ENCODE peak calls at places on chromosomes 5 and 9, in ten cellular contexts. L, E, G, U, W, Y, D, T, I and N are unnamed samples. For H3K4me1, the result is how much of the 10 kb centered on the place peaks cover.

GRCh38 chr5:98768160-98769005 is 5.1 kb upstream of the RGMB start:
- DNase-seq in L (peak), D (peak), I (peak), E (peak), U (no peak), Y (peak), W (peak), G (peak), T (no peak), N (peak)

GRCh38 chr5:59418766-59419165 is 474.8 kb downstream of the PDE4D start:
- DNase-seq in L (peak), W (no peak), I (no peak), T (no peak), G (no peak), D (no peak), E (no peak), U (no peak), Y (no peak), N (no peak)

GRCh38 chr5:146185161-146185560 is 2.7 kb upstream of the LARS1 start:
- DNase-seq in D (no peak), E (no peak), W (no peak), T (no peak), I (peak), U (no peak), Y (no peak), L (no peak), G (no peak), N (no peak)

GRCh38 chr5:149383399-149383798 is 4.3 kb upstream of the IL17B start:
- DNase-seq in L (peak), W (peak), Y (no peak), I (no peak), T (no peak), D (no peak), G (no peak), U (no peak), E (peak), N (peak)

GRCh38 chr5:135745897-135746500 is 88.5 kb upstream of the SLC25A48 start:
- DNase-seq in D (no peak), U (no peak), E (no peak), W (no peak), Y (no peak), G (no peak), T (no peak), L (no peak), I (no peak), N (no peak)

GRCh38 chr5:22070151-22070550 is 783.0 kb downstream of the CDH12 start:
- DNase-seq in U (no peak), G (no peak), L (no peak), Y (peak), E (no peak), W (no peak), D (no peak), I (no peak), T (no peak), N (no peak)

GRCh38 chr5:52943285-52943684 is 45.9 kb upstream of the ITGA2 start:
- DNase-seq in L (no peak), I (no peak), T (no peak), Y (no peak), D (no peak), G (peak), E (no peak), U (no peak), W (no peak), N (no peak)

GRCh38 chr9:109742759-109743388 is 37.1 kb upstream of the PALM2AKAP2 start:
- DNase-seq in U (no peak), Y (no peak), L (no peak), G (no peak), W (no peak), E (no peak), D (peak), I (no peak), T (no peak), N (no peak)

GRCh38 chr5:106875591-106876297 is 795.0 kb downstream of the EFNA5 start:
- DNase-seq in E (no peak), W (no peak), T (no peak), D (peak), L (no peak), Y (no peak), G (peak), U (no peak), I (peak), N (peak)

GRCh38 chr5:164002214-164002613 is 496.8 kb downstream of the MAT2B start:
- DNase-seq in L (no peak), E (no peak), G (no peak), Y (no peak), T (no peak), W (no peak), U (no peak), I (no peak), D (no peak), N (no peak)

GRCh38 chr5:31763399-31763798 is 124.5 kb downstream of the PDZD2 start:
- DNase-seq in T (no peak), E (no peak), L (no peak), W (no peak), Y (no peak), I (no peak), U (no peak), D (no peak), G (no peak), N (no peak)

GRCh38 chr5:103139264-103139865 is 19.3 kb downstream of the PPIP5K2 start:
- DNase-seq in L (peak), D (peak), U (no peak), W (peak), G (peak), E (peak), Y (peak), T (peak), I (peak), N (peak)

GRCh38 chr5:179865471-179866240 is 7.0 kb upstream of the MRNIP start:
- DNase-seq in U (no peak), I (no peak), G (no peak), E (no peak), W (no peak), Y (no peak), T (no peak), L (no peak), D (no peak), N (no peak)

GRCh38 chr9:37542488-37542887 is 33.7 kb downstream of the FBXO10 start:
- DNase-seq in T (no peak), W (no peak), L (no peak), I (no peak), D (no peak), Y (no peak), G (no peak), U (no peak), E (no peak), N (no peak)

GRCh38 chr5:36888303-36888702 is 11.7 kb downstream of the NIPBL start:
- DNase-seq in I (no peak), E (no peak), D (no peak), L (no peak), U (no peak), G (no peak), W (no peak), T (no peak), Y (no peak), N (no peak)

GRCh38 chr5:36887532-36887931 is 11.0 kb downstream of the NIPBL start:
- DNase-seq in T (no peak), U (no peak), Y (no peak), L (no peak), I (no peak), G (no peak), D (no peak), E (no peak), W (no peak), N (no peak)

GRCh38 chr5:36891266-36891665 is 14.7 kb downstream of the NIPBL start:
- DNase-seq in T (no peak), W (no peak), I (no peak), E (no peak), D (no peak), U (no peak), G (no peak), Y (no peak), L (no peak), N (no peak)

GRCh38 chr5:36886791-36887190 is 10.2 kb downstream of the NIPBL start:
- DNase-seq in L (no peak), G (no peak), T (no peak), Y (no peak), D (no peak), W (no peak), I (no peak), E (no peak), U (no peak), N (no peak)

DNA sequence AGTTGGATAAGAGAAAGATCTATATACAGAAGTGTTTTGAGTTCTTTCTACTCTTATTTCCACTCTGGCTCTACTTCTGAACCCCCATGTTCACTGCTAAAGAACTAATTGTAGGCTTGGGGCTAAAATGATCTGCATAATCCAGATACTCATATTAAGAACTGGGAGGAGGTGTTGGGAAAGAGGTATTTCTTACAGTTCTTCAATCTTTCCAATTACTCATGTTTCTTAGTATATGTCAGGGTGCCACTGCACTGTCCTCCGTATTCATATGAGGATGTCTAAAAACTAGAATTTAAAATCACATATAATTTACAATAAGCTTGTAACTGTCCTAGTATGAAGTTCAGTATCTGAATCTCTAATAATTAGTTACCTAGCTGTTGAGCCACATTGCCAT is 12.7 kb downstream of the NIPBL start:
- DNase-seq in D (no peak), U (no peak), T (no peak), I (no peak), L (no peak), G (no peak), Y (no peak), E (no peak), W (no peak), N (no peak)
- H3K4me1 ChIP-seq in D (under half), U (under half), T (under half), I (under half), L (under half), G (under half), Y (under half), E (under half), W (under half), N (under half)

GRCh38 chr5:142364251-142365145 is 39.7 kb upstream of the SPRY4 start:
- DNase-seq in W (peak), D (peak), U (peak), I (no peak), T (no peak), Y (no peak), L (peak), E (peak), G (no peak), N (peak)
- TF ChIP-seq POLR2A in W (no peak), D (peak), U (no peak), I (no peak), T (no peak), Y (no peak), L (no peak), E (no peak), G (no peak), N (peak)

GRCh38 chr5:80245986-80246781 is 9.7 kb downstream of the SERINC5 start:
- DNase-seq in Y (no peak), I (peak), T (no peak), W (no peak), D (no peak), E (no peak), G (peak), U (no peak), L (no peak), N (no peak)
- H3K4me3 ChIP-seq in Y (no peak), I (no peak), T (no peak), W (no peak), D (no peak), E (no peak), G (no peak), U (no peak), L (no peak), N (no peak)

DNA sequence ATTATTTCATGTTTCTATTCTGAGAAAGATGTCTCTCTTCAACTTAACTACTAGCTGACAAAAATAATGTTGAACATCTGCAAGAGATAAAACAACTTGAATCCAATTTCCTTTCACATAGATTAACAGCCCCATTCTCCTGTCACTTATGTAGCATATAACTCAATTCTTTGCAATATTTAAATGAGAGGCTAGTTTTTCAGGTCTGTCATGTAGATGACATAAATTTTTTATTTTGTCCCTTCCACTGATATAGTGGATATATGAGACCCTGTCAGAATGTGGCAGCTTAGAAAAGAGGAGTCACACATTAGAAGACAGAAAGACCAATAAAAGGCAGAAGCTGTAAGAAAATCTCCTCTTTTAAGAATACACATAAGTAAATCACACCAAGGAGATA is 239.1 kb upstream of the KIF2A start:
- DNase-seq in G (no peak), T (no peak), E (no peak), Y (no peak), W (no peak), D (no peak), U (no peak), L (no peak), I (no peak), N (no peak)
- H3K4me1 ChIP-seq in G (under half), T (under half), E (under half), Y (under half), W (under half), D (under half), U (under half), L (under half), I (under half), N (under half)

DNA sequence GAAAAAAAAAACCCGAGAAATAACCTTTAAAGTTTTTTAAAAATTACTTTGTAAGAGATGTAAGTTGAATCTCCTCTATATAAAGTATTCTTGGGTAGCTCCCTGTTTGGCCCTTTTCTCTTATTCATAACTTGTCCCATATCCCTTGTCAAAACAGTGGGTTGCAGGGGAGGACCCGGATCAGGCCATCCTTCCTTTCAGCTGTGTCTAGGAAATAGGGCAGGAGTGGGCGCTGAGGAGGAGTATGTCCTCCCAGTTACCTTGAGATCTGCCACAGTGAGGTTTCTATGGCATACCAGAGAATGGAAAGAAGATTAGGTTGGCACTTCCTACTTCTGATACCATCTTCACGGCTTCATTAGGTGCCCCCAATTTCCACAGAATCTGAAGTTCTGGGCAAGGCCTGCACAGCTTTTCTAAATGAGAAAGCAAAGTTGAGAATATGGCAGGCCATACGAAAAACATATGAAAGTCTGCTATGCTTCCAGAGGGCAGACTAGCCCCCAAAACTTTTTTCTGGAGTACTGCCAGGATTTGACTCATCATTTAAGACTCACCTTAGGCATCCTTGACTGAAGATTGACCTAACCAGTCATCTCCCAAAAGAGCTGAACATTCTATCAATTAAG is 20.3 kb downstream of the MEF2C start:
- DNase-seq in D (no peak), E (no peak), T (no peak), L (no peak), W (no peak), U (no peak), Y (no peak), G (no peak), I (no peak), N (no peak)
- TF ChIP-seq POLR2A in D (no peak), E (no peak), T (no peak), L (no peak), W (no peak), U (no peak), Y (no peak), G (no peak), I (no peak), N (no peak)

GRCh38 chr9:100397867-100398266 is 29.1 kb upstream of the MSANTD3 start:
- DNase-seq in G (no peak), I (no peak), U (no peak), T (no peak), D (no peak), L (no peak), Y (no peak), E (no peak), W (no peak), N (no peak)

GRCh38 chr9:100396769-100397168 is 30.2 kb upstream of the MSANTD3 start:
- DNase-seq in L (no peak), U (no peak), D (no peak), Y (no peak), T (no peak), E (no peak), I (no peak), G (no peak), W (no peak), N (no peak)

GRCh38 chr9:100406962-100407361 is 20.0 kb upstream of the MSANTD3 start:
- DNase-seq in U (no peak), T (no peak), D (no peak), I (no peak), W (no peak), Y (no peak), E (no peak), G (no peak), L (no peak), N (no peak)

DNA sequence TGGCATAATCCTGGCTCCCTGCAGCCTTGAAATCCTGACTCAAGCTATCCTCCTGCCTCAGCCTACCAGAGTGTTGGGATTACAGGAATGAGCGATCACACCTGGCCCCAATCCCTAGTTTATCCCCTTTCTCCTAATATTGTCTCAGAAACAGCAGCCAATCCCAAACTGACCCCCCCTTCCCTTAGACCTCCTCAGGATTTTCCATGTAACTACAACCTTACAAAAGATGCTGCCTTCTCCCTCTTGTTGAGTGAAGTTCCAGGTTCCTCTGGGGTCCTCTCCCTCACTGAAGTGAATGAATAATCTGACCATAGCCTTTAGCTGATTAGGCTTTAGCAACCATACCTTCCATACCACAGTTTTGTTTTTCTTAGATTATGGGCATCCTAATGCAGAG is 25.9 kb upstream of the MSANTD3 start:
- DNase-seq in U (no peak), L (no peak), D (no peak), T (no peak), W (no peak), I (no peak), E (no peak), Y (no peak), G (no peak), N (no peak)
- H3K4me3 ChIP-seq in U (no peak), L (no peak), D (no peak), T (no peak), W (no peak), I (no peak), E (no peak), Y (no peak), G (no peak), N (no peak)

DNA sequence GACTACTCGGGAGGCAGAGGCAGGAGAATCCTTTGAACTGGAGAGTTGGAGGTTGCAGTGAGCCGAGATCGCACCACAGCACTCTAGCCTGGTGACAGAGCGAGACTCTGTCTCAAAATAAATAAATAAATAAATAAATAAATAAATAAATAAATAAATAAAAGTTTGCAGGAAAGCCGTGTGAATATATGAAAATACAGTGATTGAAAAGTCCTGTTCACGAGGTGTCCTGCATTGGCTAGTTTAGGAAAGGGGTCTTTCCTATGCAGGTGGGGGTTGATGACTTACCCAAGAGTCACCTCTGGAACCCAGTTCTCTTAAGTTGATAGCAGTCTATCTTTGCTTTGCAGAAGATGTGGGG is 7.3 kb downstream of the TENT4A start:
- DNase-seq in Y (no peak), I (no peak), G (no peak), D (no peak), T (no peak), E (no peak), W (no peak), U (no peak), L (no peak), N (no peak)
- H3K4me1 ChIP-seq in Y (half or more), I (under half), G (half or more), D (under half), T (under half), E (half or more), W (under half), U (half or more), L (under half), N (half or more)

DNA sequence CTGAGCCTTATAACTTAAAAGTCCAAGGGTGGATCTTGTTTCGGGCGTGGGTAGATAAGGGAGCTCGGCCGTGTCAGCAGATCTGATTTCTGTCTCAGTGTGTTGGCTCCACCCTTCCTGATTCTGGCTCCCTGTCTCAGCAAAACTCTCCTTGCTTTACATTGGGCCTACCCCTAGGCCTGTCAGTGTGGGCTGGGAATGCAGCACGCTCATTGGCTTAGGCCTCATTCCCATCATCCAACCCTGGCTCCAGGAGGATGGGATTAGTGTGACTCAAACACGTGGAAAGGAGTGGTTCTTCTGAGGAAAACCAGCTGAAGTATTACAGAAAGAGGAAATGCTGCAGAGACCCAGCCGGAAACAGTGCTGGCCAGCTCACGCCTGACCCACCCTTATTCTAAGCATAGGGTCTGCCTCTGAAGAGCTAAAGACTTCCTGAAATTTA is 59.9 kb downstream of the ZFAND5 start:
- DNase-seq in U (no peak), E (peak), T (no peak), Y (peak), W (peak), G (peak), I (peak), L (peak), D (peak), N (peak)
- TF ChIP-seq POLR2A in U (peak), E (peak), T (no peak), Y (no peak), W (peak), G (no peak), I (no peak), L (peak), D (peak), N (peak)

DNA sequence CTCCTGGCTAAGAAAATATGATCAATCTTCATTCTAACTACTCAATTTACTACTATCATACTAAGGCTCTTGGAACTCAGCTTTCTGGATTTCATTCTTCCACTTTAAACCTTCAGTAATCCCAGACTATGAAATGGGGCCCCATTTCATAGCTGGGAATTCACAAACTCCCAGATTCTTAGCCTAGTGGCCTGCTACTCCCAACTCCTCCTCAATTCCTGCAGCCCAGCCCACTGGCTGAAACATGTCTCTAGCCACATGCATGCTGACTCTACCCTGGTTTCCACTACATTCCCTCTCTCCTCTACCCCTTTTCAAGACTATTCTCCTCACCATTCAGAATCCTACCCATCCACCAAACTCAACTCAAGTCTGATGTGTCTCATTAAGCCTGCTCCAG is 370.6 kb downstream of the BNC2 start:
- DNase-seq in T (no peak), U (no peak), G (no peak), L (no peak), E (no peak), Y (no peak), W (no peak), I (no peak), D (no peak), N (no peak)
- H3K4me3 ChIP-seq in T (no peak), U (no peak), G (no peak), L (no peak), E (no peak), Y (no peak), W (no peak), I (no peak), D (no peak), N (no peak)

GRCh38 chr5:151082274-151082902 is 1.6 kb upstream of the TNIP1 start:
- DNase-seq in T (no peak), E (no peak), G (peak), U (no peak), W (no peak), I (peak), Y (no peak), D (no peak), L (peak), N (no peak)

GRCh38 chr5:151081426-151082273 is 816 bp upstream of the TNIP1 start:
- DNase-seq in W (peak), D (no peak), Y (no peak), U (no peak), E (no peak), L (no peak), T (no peak), I (peak), G (peak), N (no peak)

GRCh38 chr5:151079838-151080619 is 805 bp downstream of the TNIP1 start:
- DNase-seq in L (no peak), G (no peak), D (no peak), T (no peak), U (no peak), W (no peak), Y (no peak), I (peak), E (no peak), N (no peak)

GRCh38 chr5:151078490-151079262 is 2.2 kb downstream of the TNIP1 start:
- DNase-seq in D (no peak), U (no peak), E (no peak), I (no peak), W (no peak), L (peak), Y (no peak), T (no peak), G (no peak), N (no peak)

GRCh38 chr5:151080620-151081425 is at the start of gene TNIP1:
- DNase-seq in U (peak), D (peak), L (peak), I (peak), T (no peak), E (peak), Y (peak), G (peak), W (peak), N (peak)
- H3K4me1 ChIP-seq in U (half or more), D (under half), L (half or more), I (under half), T (under half), E (half or more), Y (half or more), G (half or more), W (under half), N (under half)